ENCODE peak calls at places on chromosomes 16 and 17, in nine cellular contexts. E is BJ, S is cardiac fibroblast, A is adrenal gland, F is sigmoid colon, Z is gastrocnemius medialis, X is stomach, W is mucosa of descending colon, O is upper lobe of right lung. Q is an unnamed sample.

GRCh38 chr17:82503094-82503727 is 16.3 kb upstream of the FOXK2 start:
- DNase-seq in A (no peak), E (no peak), Z (no peak), F (no peak), S (no peak), O (no peak), W (no peak), X (no peak), Q (no peak)

GRCh38 chr16:89837014-89837546 is 8.8 kb downstream of the SPIRE2 start:
- DNase-seq in Z (no peak), E (no peak), O (no peak), W (no peak), A (no peak), S (no peak), X (no peak), F (no peak), Q (no peak)

GRCh38 chr17:71057448-71057847 is 888.1 kb downstream of the KCNJ2 start:
- DNase-seq in S (no peak), X (no peak), A (no peak), Z (no peak), O (no peak), F (no peak), E (no peak), W (no peak), Q (no peak)

GRCh38 chr16:3536851-3537250 is 36.0 kb downstream of the CLUAP1 start:
- DNase-seq in Z (no peak), A (peak), O (no peak), E (no peak), X (no peak), F (no peak), S (no peak), W (no peak), Q (no peak)

GRCh38 chr16:73326770-73327470 is 279.0 kb upstream of the ZFHX3 start:
- DNase-seq in O (no peak), Z (no peak), X (no peak), E (no peak), S (no peak), W (no peak), F (no peak), A (no peak), Q (no peak)

GRCh38 chr16:48101069-48101674 is 54.6 kb downstream of the ABCC12 start:
- DNase-seq in E (no peak), A (no peak), S (no peak), W (no peak), O (no peak), Z (no peak), F (no peak), X (no peak), Q (no peak)

GRCh38 chr16:19014456-19014855 is 30.7 kb downstream of the TMC7 start:
- DNase-seq in Z (no peak), A (no peak), E (no peak), F (no peak), O (peak), W (peak), X (no peak), S (peak), Q (no peak)

GRCh38 chr16:19348578-19349315 is 63.2 kb downstream of the CLEC19A start:
- DNase-seq in F (no peak), A (no peak), W (no peak), S (no peak), O (no peak), E (no peak), X (peak), Z (no peak), Q (no peak)

GRCh38 chr16:24900230-24900629 is 54.5 kb downstream of the SLC5A11 start:
- DNase-seq in W (no peak), Z (no peak), X (no peak), E (no peak), A (no peak), S (no peak), F (peak), O (no peak), Q (no peak)

GRCh38 chr17:47852113-47852949 is 1.4 kb upstream of the SP6 start:
- DNase-seq in Z (no peak), O (no peak), E (no peak), S (no peak), W (no peak), A (no peak), F (no peak), X (no peak), Q (no peak)

GRCh38 chr17:66507103-66507923 is 204.9 kb downstream of the PRKCA start:
- DNase-seq in F (peak), S (peak), X (no peak), W (peak), O (no peak), A (peak), Z (no peak), E (no peak), Q (no peak)

GRCh38 chr17:4903051-4903818 is at the start of gene CHRNE:
- DNase-seq in X (peak), W (peak), A (peak), F (peak), S (peak), O (no peak), Z (peak), E (no peak), Q (peak)
- H3K4me3 ChIP-seq in X (no peak), W (no peak), A (no peak), F (no peak), S (no peak), O (peak), Z (no peak), E (no peak), Q (no peak)

DNA sequence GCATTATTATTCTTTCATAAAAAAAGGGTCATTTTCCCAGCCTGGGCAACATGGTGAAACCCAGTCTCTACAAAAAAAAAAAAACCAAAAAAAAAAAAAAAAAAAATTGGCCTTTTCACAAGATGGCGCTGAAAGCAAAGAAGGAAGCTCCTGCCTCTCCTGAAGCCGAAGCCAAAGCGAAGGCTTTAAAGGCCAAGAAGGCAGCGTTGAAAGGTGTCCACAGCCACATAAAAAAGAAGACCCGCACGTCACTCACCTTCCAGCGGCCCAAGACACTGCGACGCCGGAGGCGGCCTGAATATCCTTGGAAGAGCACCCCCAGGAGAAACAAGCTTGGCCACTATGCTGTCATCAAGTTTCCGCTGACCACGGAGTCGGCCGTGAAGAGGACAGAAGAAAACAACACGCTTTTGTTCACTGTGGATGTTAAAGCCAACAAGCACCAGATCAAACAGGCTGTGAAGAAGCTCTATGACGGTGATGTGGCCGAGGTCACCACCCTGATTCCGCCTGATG is 4.9 kb upstream of the PGAP6 start:
- DNase-seq in O (no peak), E (no peak), S (peak), Z (no peak), A (no peak), W (no peak), F (no peak), X (no peak), Q (no peak)
- TF ChIP-seq CTCF in O (no peak), E (no peak), S (no peak), Z (no peak), A (no peak), W (no peak), F (no peak), X (no peak), Q (no peak)

DNA sequence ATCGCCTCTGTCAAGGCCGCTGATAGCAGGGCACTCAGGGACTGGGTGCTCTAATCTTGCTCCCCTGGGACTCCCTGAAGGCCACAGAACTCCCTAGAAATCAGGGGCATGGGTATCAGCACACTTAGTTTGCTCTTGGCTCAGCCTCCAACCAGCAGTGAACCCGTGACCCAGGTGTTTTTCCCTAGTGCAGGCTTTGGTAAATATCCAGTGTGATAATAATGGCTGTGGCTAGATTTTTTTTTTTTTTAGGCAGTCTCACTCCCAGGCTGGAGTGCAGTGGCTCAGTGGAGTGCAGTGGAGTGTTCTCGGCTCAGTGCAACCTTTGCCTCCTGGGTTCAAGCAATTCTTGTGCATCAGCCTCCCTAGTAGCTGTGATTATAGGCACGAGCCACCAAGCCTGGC is 10.3 kb downstream of the NUPR1 start:
- DNase-seq in A (peak), S (no peak), X (peak), O (no peak), Z (no peak), F (no peak), W (no peak), E (no peak), Q (no peak)
- H3K4me3 ChIP-seq in A (no peak), S (no peak), X (no peak), O (no peak), Z (no peak), F (no peak), W (no peak), E (no peak), Q (no peak)

DNA sequence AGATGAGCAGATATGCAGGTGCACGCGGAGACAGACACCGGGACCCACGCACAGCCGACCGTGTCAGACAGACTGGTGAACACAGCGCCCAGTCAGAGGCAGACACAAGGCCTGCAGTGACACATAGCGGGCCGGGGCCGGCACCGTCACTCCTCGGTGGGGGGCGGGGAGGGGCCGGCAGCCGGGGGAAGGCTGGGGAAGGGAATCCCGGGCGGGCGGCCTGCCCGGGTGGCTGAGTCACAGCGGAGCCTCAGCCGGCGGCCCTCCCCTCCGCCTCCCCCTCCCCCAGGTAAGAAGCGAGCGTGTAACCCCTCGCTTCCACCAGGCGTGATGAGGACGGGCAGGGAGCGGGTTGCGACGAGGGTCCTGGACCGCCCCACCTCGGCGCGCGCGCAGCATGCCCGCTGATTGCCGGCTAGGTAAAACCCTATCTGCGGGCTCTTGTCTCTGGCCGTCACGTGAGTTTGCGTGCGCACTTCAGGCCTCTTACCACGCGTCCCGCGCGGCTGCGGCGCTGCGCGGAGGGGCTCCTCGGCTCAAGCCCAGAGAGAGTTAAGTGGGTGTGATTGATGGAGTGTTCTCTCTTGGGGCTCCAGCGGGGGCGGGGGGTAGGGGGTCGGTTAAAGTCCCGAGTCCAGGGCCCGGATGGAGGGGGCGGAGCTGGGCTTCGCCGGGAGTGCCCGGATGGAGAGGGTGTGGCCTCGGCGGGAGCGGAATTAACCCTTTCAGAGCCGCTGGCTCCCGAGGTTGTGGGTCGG is 7.8 kb downstream of the KDM6B start:
- DNase-seq in X (peak), S (peak), W (peak), E (no peak), F (peak), Z (peak), O (peak), A (peak), Q (peak)
- TF ChIP-seq CTCF in X (no peak), S (no peak), W (no peak), E (peak), F (no peak), Z (no peak), O (peak), A (no peak), Q (no peak)

DNA sequence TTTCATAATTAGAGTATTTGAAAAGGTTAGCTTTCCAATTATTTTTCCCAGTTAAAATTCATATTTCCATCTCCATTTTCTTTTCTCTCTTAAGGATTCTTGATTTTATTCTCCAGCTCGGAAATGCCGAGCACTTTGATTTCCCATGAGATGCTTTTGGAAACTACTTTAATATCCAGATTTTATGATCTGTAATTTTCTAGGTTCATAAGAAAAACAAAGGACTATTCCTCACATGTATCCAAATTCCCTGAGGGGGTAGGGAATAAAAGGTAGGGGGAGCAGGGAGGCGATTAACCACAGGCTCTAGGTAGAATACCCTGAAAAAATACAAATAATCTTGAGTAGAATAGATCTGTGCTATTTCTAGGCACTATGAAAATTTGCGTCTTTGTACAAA is 938 bp downstream of the RNF43 start:
- DNase-seq in F (no peak), W (no peak), O (no peak), S (no peak), Z (no peak), E (no peak), A (no peak), X (no peak), Q (no peak)
- H3K4me3 ChIP-seq in F (no peak), W (no peak), O (peak), S (no peak), Z (no peak), E (no peak), A (no peak), X (peak), Q (no peak)

GRCh38 chr17:28849281-28849680 is 5.5 kb upstream of the ERAL1 start:
- DNase-seq in S (no peak), A (no peak), E (no peak), O (no peak), X (no peak), F (no peak), W (no peak), Z (no peak), Q (no peak)
- TF ChIP-seq CTCF in S (no peak), A (no peak), E (peak), O (no peak), X (no peak), F (no peak), W (no peak), Z (no peak), Q (no peak)

GRCh38 chr16:56635441-56635967 is 3.0 kb upstream of the MT1A start:
- DNase-seq in W (no peak), O (no peak), Z (no peak), E (no peak), A (no peak), X (no peak), S (no peak), F (no peak), Q (no peak)
- H3K4me3 ChIP-seq in W (no peak), O (peak), Z (no peak), E (no peak), A (no peak), X (peak), S (no peak), F (peak), Q (peak)

GRCh38 chr16:17372383-17372782 is 98.4 kb downstream of the XYLT1 start:
- DNase-seq in S (no peak), O (no peak), E (no peak), Z (no peak), W (no peak), A (no peak), F (no peak), X (no peak), Q (no peak)

GRCh38 chr16:17377360-17378324 is 93.1 kb downstream of the XYLT1 start:
- DNase-seq in S (no peak), F (no peak), W (no peak), O (no peak), Z (no peak), X (no peak), E (no peak), A (no peak), Q (no peak)

GRCh38 chr16:17374668-17375255 is 96.0 kb downstream of the XYLT1 start:
- DNase-seq in F (no peak), X (no peak), S (no peak), E (no peak), Z (no peak), W (no peak), O (no peak), A (no peak), Q (no peak)

GRCh38 chr16:17373533-17373932 is 97.2 kb downstream of the XYLT1 start:
- DNase-seq in W (no peak), F (no peak), O (no peak), S (no peak), A (no peak), Z (no peak), X (no peak), E (no peak), Q (no peak)

GRCh38 chr16:17375388-17376304 is 95.1 kb downstream of the XYLT1 start:
- DNase-seq in Z (no peak), S (no peak), O (no peak), X (peak), F (no peak), A (no peak), W (no peak), E (no peak), Q (no peak)
- TF ChIP-seq CTCF in Z (no peak), S (no peak), O (no peak), X (no peak), F (no peak), A (no peak), W (no peak), E (no peak), Q (no peak)

GRCh38 chr16:67667817-67668494 is 1.3 kb downstream of the C16orf86 start:
- DNase-seq in E (peak), W (peak), X (peak), A (peak), Z (peak), O (peak), S (peak), F (peak), Q (peak)
- H3K4me3 ChIP-seq in E (no peak), W (no peak), X (peak), A (no peak), Z (peak), O (peak), S (no peak), F (peak), Q (peak)